ENCODE peak calls at places on chromosomes 6 and 20, in six cellular contexts. One of them, this sample, is unnamed.

GRCh38 chr20:23123886-23124285 is 37.8 kb upstream of the CD93 start:
- DNase-seq in iPS DF 6.9: no peak
- DNase-seq in effector memory CD8-positive, alpha-beta T cell: no peak
- DNase-seq in nephron progenitor cell: no peak
- DNase-seq in mesenchymal stem cell: no peak
- DNase-seq in astrocyte of the hippocampus: no peak
- DNase-seq in this sample: no peak

GRCh38 chr6:27251672-27252251 is 4.3 kb downstream of the PRSS16 start:
- DNase-seq in iPS DF 6.9: peak
- DNase-seq in effector memory CD8-positive, alpha-beta T cell: peak
- DNase-seq in nephron progenitor cell: peak
- DNase-seq in mesenchymal stem cell: peak
- DNase-seq in astrocyte of the hippocampus: peak
- DNase-seq in this sample: peak

GRCh38 chr20:58033026-58033536 is 195.4 kb downstream of the ANKRD60 start:
- DNase-seq in iPS DF 6.9: no peak
- DNase-seq in effector memory CD8-positive, alpha-beta T cell: no peak
- DNase-seq in nephron progenitor cell: no peak
- DNase-seq in mesenchymal stem cell: no peak
- DNase-seq in astrocyte of the hippocampus: no peak
- DNase-seq in this sample: no peak

GRCh38 chr6:44925100-44925739 is 402.9 kb upstream of the RUNX2 start:
- DNase-seq in iPS DF 6.9: no peak
- DNase-seq in effector memory CD8-positive, alpha-beta T cell: peak
- DNase-seq in nephron progenitor cell: no peak
- DNase-seq in mesenchymal stem cell: peak
- DNase-seq in astrocyte of the hippocampus: peak
- DNase-seq in this sample: peak

GRCh38 chr6:1580109-1580508 is 29.6 kb upstream of the FOXC1 start:
- DNase-seq in iPS DF 6.9: no peak
- DNase-seq in effector memory CD8-positive, alpha-beta T cell: no peak
- DNase-seq in nephron progenitor cell: no peak
- DNase-seq in mesenchymal stem cell: no peak
- DNase-seq in astrocyte of the hippocampus: no peak
- DNase-seq in this sample: no peak

GRCh38 chr6:47134476-47135189 is 92.5 kb upstream of the ADGRF1 start:
- DNase-seq in iPS DF 6.9: no peak
- DNase-seq in effector memory CD8-positive, alpha-beta T cell: no peak
- DNase-seq in nephron progenitor cell: no peak
- DNase-seq in mesenchymal stem cell: peak
- DNase-seq in astrocyte of the hippocampus: peak
- DNase-seq in this sample: peak

GRCh38 chr20:53750827-53751393 is 157.3 kb upstream of the ZNF217 start:
- DNase-seq in iPS DF 6.9: no peak
- DNase-seq in effector memory CD8-positive, alpha-beta T cell: peak
- DNase-seq in nephron progenitor cell: no peak
- DNase-seq in mesenchymal stem cell: peak
- DNase-seq in astrocyte of the hippocampus: peak
- DNase-seq in this sample: peak

GRCh38 chr6:138204303-138204702 is 14.0 kb downstream of the PBOV1 start:
- DNase-seq in iPS DF 6.9: no peak
- DNase-seq in effector memory CD8-positive, alpha-beta T cell: no peak
- DNase-seq in nephron progenitor cell: no peak
- DNase-seq in mesenchymal stem cell: no peak
- DNase-seq in astrocyte of the hippocampus: no peak
- DNase-seq in this sample: no peak

GRCh38 chr6:112298816-112299281 is 44.5 kb upstream of the LAMA4 start:
- DNase-seq in iPS DF 6.9: no peak
- DNase-seq in effector memory CD8-positive, alpha-beta T cell: no peak
- DNase-seq in nephron progenitor cell: no peak
- DNase-seq in mesenchymal stem cell: peak
- DNase-seq in astrocyte of the hippocampus: peak
- DNase-seq in this sample: peak

GRCh38 chr6:158145940-158146339 is 22.1 kb downstream of the SERAC1 start:
- DNase-seq in iPS DF 6.9: no peak
- DNase-seq in effector memory CD8-positive, alpha-beta T cell: no peak
- DNase-seq in nephron progenitor cell: no peak
- DNase-seq in mesenchymal stem cell: no peak
- DNase-seq in astrocyte of the hippocampus: no peak
- DNase-seq in this sample: no peak

GRCh38 chr6:132401120-132401940 is at the start of gene MOXD1:
- DNase-seq in iPS DF 6.9: no peak
- DNase-seq in effector memory CD8-positive, alpha-beta T cell: no peak
- DNase-seq in nephron progenitor cell: peak
- DNase-seq in mesenchymal stem cell: peak
- DNase-seq in astrocyte of the hippocampus: peak
- DNase-seq in this sample: no peak

GRCh38 chr6:153024401-153025017 is 22.0 kb upstream of the MTRF1L start:
- DNase-seq in iPS DF 6.9: peak
- DNase-seq in effector memory CD8-positive, alpha-beta T cell: peak
- DNase-seq in nephron progenitor cell: peak
- DNase-seq in mesenchymal stem cell: peak
- DNase-seq in astrocyte of the hippocampus: peak
- DNase-seq in this sample: peak

GRCh38 chr20:33663161-33664084 is 1.3 kb downstream of the C20orf144 start:
- DNase-seq in iPS DF 6.9: no peak
- DNase-seq in effector memory CD8-positive, alpha-beta T cell: peak
- DNase-seq in nephron progenitor cell: peak
- DNase-seq in mesenchymal stem cell: peak
- DNase-seq in astrocyte of the hippocampus: peak
- DNase-seq in this sample: peak

GRCh38 chr20:1987826-1988225 is 6.0 kb downstream of the PDYN start:
- DNase-seq in iPS DF 6.9: no peak
- DNase-seq in effector memory CD8-positive, alpha-beta T cell: no peak
- DNase-seq in nephron progenitor cell: no peak
- DNase-seq in mesenchymal stem cell: no peak
- DNase-seq in astrocyte of the hippocampus: peak
- DNase-seq in this sample: peak

GRCh38 chr20:1005452-1006027 is 3.4 kb upstream of the RSPO4 start:
- DNase-seq in iPS DF 6.9: peak
- DNase-seq in effector memory CD8-positive, alpha-beta T cell: no peak
- DNase-seq in nephron progenitor cell: peak
- DNase-seq in mesenchymal stem cell: no peak
- DNase-seq in astrocyte of the hippocampus: peak
- DNase-seq in this sample: no peak

GRCh38 chr6:19804362-19805145 is 32.6 kb upstream of the ID4 start:
- DNase-seq in iPS DF 6.9: peak
- DNase-seq in effector memory CD8-positive, alpha-beta T cell: no peak
- DNase-seq in nephron progenitor cell: peak
- DNase-seq in mesenchymal stem cell: peak
- DNase-seq in astrocyte of the hippocampus: peak
- DNase-seq in this sample: peak

GRCh38 chr6:108711094-108711493 is 137.1 kb upstream of the ARMC2 start:
- DNase-seq in iPS DF 6.9: no peak
- DNase-seq in effector memory CD8-positive, alpha-beta T cell: no peak
- DNase-seq in nephron progenitor cell: no peak
- DNase-seq in mesenchymal stem cell: peak
- DNase-seq in astrocyte of the hippocampus: no peak
- DNase-seq in this sample: no peak

GRCh38 chr20:32505723-32506473 is 79.2 kb downstream of the NOL4L start:
- DNase-seq in iPS DF 6.9: no peak
- DNase-seq in effector memory CD8-positive, alpha-beta T cell: no peak
- DNase-seq in nephron progenitor cell: no peak
- DNase-seq in mesenchymal stem cell: no peak
- DNase-seq in astrocyte of the hippocampus: no peak
- DNase-seq in this sample: no peak

GRCh38 chr6:163404825-163405265 is 9.7 kb upstream of the QKI start:
- DNase-seq in iPS DF 6.9: no peak
- DNase-seq in effector memory CD8-positive, alpha-beta T cell: no peak
- DNase-seq in nephron progenitor cell: no peak
- DNase-seq in mesenchymal stem cell: peak
- DNase-seq in astrocyte of the hippocampus: no peak
- DNase-seq in this sample: no peak

GRCh38 chr20:58938541-58938940 is 42.5 kb upstream of the NELFCD start:
- DNase-seq in iPS DF 6.9: no peak
- DNase-seq in effector memory CD8-positive, alpha-beta T cell: no peak
- DNase-seq in nephron progenitor cell: no peak
- DNase-seq in mesenchymal stem cell: no peak
- DNase-seq in astrocyte of the hippocampus: no peak
- DNase-seq in this sample: no peak

GRCh38 chr20:49323622-49324238 is 45.9 kb upstream of the ZNFX1 start:
- DNase-seq in iPS DF 6.9: no peak
- DNase-seq in effector memory CD8-positive, alpha-beta T cell: peak
- DNase-seq in nephron progenitor cell: no peak
- DNase-seq in mesenchymal stem cell: peak
- DNase-seq in astrocyte of the hippocampus: peak
- DNase-seq in this sample: peak

GRCh38 chr6:55142610-55143009 is 31.7 kb upstream of the HCRTR2 start:
- DNase-seq in iPS DF 6.9: no peak
- DNase-seq in effector memory CD8-positive, alpha-beta T cell: no peak
- DNase-seq in nephron progenitor cell: no peak
- DNase-seq in mesenchymal stem cell: no peak
- DNase-seq in astrocyte of the hippocampus: no peak
- DNase-seq in this sample: no peak

GRCh38 chr6:16305788-16306187 is 67.4 kb downstream of the GMPR start:
- DNase-seq in iPS DF 6.9: no peak
- DNase-seq in effector memory CD8-positive, alpha-beta T cell: no peak
- DNase-seq in nephron progenitor cell: peak
- DNase-seq in mesenchymal stem cell: no peak
- DNase-seq in astrocyte of the hippocampus: no peak
- DNase-seq in this sample: no peak

GRCh38 chr6:75467906-75468460 is 25.6 kb downstream of the FILIP1 start:
- DNase-seq in iPS DF 6.9: no peak
- DNase-seq in effector memory CD8-positive, alpha-beta T cell: no peak
- DNase-seq in nephron progenitor cell: no peak
- DNase-seq in mesenchymal stem cell: no peak
- DNase-seq in astrocyte of the hippocampus: no peak
- DNase-seq in this sample: no peak

GRCh38 chr6:28137458-28138020 is 4.1 kb upstream of the ZKSCAN8 start:
- DNase-seq in iPS DF 6.9: no peak
- DNase-seq in effector memory CD8-positive, alpha-beta T cell: peak
- DNase-seq in nephron progenitor cell: no peak
- DNase-seq in mesenchymal stem cell: peak
- DNase-seq in astrocyte of the hippocampus: no peak
- DNase-seq in this sample: no peak

GRCh38 chr20:9200620-9201019 is 131.7 kb downstream of the PLCB4 start:
- DNase-seq in iPS DF 6.9: no peak
- DNase-seq in effector memory CD8-positive, alpha-beta T cell: no peak
- DNase-seq in nephron progenitor cell: no peak
- DNase-seq in mesenchymal stem cell: peak
- DNase-seq in astrocyte of the hippocampus: peak
- DNase-seq in this sample: peak

GRCh38 chr6:14372738-14373484 is 255.3 kb downstream of the CD83 start:
- DNase-seq in iPS DF 6.9: no peak
- DNase-seq in effector memory CD8-positive, alpha-beta T cell: no peak
- DNase-seq in nephron progenitor cell: no peak
- DNase-seq in mesenchymal stem cell: no peak
- DNase-seq in astrocyte of the hippocampus: no peak
- DNase-seq in this sample: no peak

GRCh38 chr6:142822882-142823578 is 121.9 kb downstream of the HIVEP2 start:
- DNase-seq in iPS DF 6.9: peak
- DNase-seq in effector memory CD8-positive, alpha-beta T cell: no peak
- DNase-seq in nephron progenitor cell: no peak
- DNase-seq in mesenchymal stem cell: no peak
- DNase-seq in astrocyte of the hippocampus: no peak
- DNase-seq in this sample: no peak